ENCODE peak calls at places on chromosome 12, in four cellular contexts. One of them, this sample, is unnamed.

GRCh38 chr12:57093412-57094193 is 4.7 kb downstream of the NAB2 start:
- DNase-seq in upper lobe of right lung: peak
- DNase-seq in stomach: peak
- DNase-seq in tibial artery: peak
- DNase-seq in this sample: peak

GRCh38 chr12:82721726-82722125 is 35.0 kb downstream of the TMTC2 start:
- DNase-seq in upper lobe of right lung: no peak
- DNase-seq in stomach: no peak
- DNase-seq in tibial artery: no peak
- DNase-seq in this sample: no peak

GRCh38 chr12:31588976-31589375 is 2.0 kb downstream of the DENND5B start:
- DNase-seq in upper lobe of right lung: no peak
- DNase-seq in stomach: no peak
- DNase-seq in tibial artery: no peak
- DNase-seq in this sample: no peak

GRCh38 chr12:108515916-108516315 is 839 bp downstream of the FICD start:
- DNase-seq in upper lobe of right lung: no peak
- DNase-seq in stomach: no peak
- DNase-seq in tibial artery: no peak
- DNase-seq in this sample: no peak

GRCh38 chr12:93855265-93855664 is 178.1 kb downstream of the CRADD start:
- DNase-seq in upper lobe of right lung: no peak
- DNase-seq in stomach: no peak
- DNase-seq in tibial artery: no peak
- DNase-seq in this sample: no peak

GRCh38 chr12:98154850-98155249 is 360.5 kb upstream of the TMPO start:
- DNase-seq in upper lobe of right lung: no peak
- DNase-seq in stomach: no peak
- DNase-seq in tibial artery: no peak
- DNase-seq in this sample: no peak

GRCh38 chr12:131115766-131116165 is 162.1 kb downstream of the ADGRD1 start:
- DNase-seq in upper lobe of right lung: peak
- DNase-seq in stomach: no peak
- DNase-seq in tibial artery: peak
- DNase-seq in this sample: no peak

GRCh38 chr12:54068423-54069070 is 14.9 kb downstream of the HOXC4 start:
- DNase-seq in upper lobe of right lung: no peak
- DNase-seq in stomach: no peak
- DNase-seq in tibial artery: no peak
- DNase-seq in this sample: no peak

GRCh38 chr12:20631711-20632110 is 63.4 kb upstream of the SLCO1C1 start:
- DNase-seq in upper lobe of right lung: no peak
- DNase-seq in stomach: no peak
- DNase-seq in tibial artery: no peak
- DNase-seq in this sample: no peak

GRCh38 chr12:117045998-117046374 is 53.2 kb downstream of the TESC start:
- DNase-seq in upper lobe of right lung: no peak
- DNase-seq in stomach: no peak
- DNase-seq in tibial artery: no peak
- DNase-seq in this sample: no peak

GRCh38 chr12:52195065-52195730 is 3.4 kb upstream of the KRT80 start:
- DNase-seq in upper lobe of right lung: no peak
- DNase-seq in stomach: no peak
- DNase-seq in tibial artery: no peak
- DNase-seq in this sample: no peak

GRCh38 chr12:26290560-26290959 is 95.2 kb downstream of the SSPN start:
- DNase-seq in upper lobe of right lung: no peak
- DNase-seq in stomach: no peak
- DNase-seq in tibial artery: no peak
- DNase-seq in this sample: no peak

GRCh38 chr12:132608231-132609171 is 1.9 kb downstream of the LRCOL1 start:
- DNase-seq in upper lobe of right lung: no peak
- DNase-seq in stomach: no peak
- DNase-seq in tibial artery: no peak
- DNase-seq in this sample: no peak

GRCh38 chr12:40959041-40959440 is 229.1 kb upstream of the PDZRN4 start:
- DNase-seq in upper lobe of right lung: no peak
- DNase-seq in stomach: no peak
- DNase-seq in tibial artery: no peak
- DNase-seq in this sample: no peak

GRCh38 chr12:105659355-105660075 is 329.0 kb downstream of the C12orf75 start:
- DNase-seq in upper lobe of right lung: no peak
- DNase-seq in stomach: no peak
- DNase-seq in tibial artery: no peak
- DNase-seq in this sample: no peak

GRCh38 chr12:53657041-53657440 is 18.8 kb downstream of the ATP5MC2 start:
- DNase-seq in upper lobe of right lung: no peak
- DNase-seq in stomach: no peak
- DNase-seq in tibial artery: no peak
- DNase-seq in this sample: no peak

GRCh38 chr12:51082561-51083139 is 746 bp downstream of the CSRNP2 start:
- DNase-seq in upper lobe of right lung: no peak
- DNase-seq in stomach: no peak
- DNase-seq in tibial artery: peak
- DNase-seq in this sample: no peak

GRCh38 chr12:31783996-31784645 is 55.3 kb upstream of the AMN1 start:
- DNase-seq in upper lobe of right lung: no peak
- DNase-seq in stomach: no peak
- DNase-seq in tibial artery: no peak
- DNase-seq in this sample: no peak

GRCh38 chr12:102478416-102479098 is 1.8 kb downstream of the IGF1 start:
- DNase-seq in upper lobe of right lung: no peak
- DNase-seq in stomach: peak
- DNase-seq in tibial artery: no peak
- DNase-seq in this sample: no peak

GRCh38 chr12:10082057-10082874 is 16.5 kb downstream of the CLEC1A start:
- DNase-seq in upper lobe of right lung: no peak
- DNase-seq in stomach: no peak
- DNase-seq in tibial artery: no peak
- DNase-seq in this sample: no peak

GRCh38 chr12:121812320-121812871 is 8.6 kb downstream of the SETD1B start:
- DNase-seq in upper lobe of right lung: peak
- DNase-seq in stomach: peak
- DNase-seq in tibial artery: no peak
- DNase-seq in this sample: peak

GRCh38 chr12:88036368-88036965 is 7.3 kb upstream of the C12orf50 start:
- DNase-seq in upper lobe of right lung: no peak
- DNase-seq in stomach: no peak
- DNase-seq in tibial artery: no peak
- DNase-seq in this sample: no peak

GRCh38 chr12:55842681-55843429 is at the start of gene MMP19:
- DNase-seq in upper lobe of right lung: no peak
- DNase-seq in stomach: no peak
- DNase-seq in tibial artery: no peak
- DNase-seq in this sample: no peak
- H3K4me3 ChIP-seq in upper lobe of right lung: peak
- H3K4me3 ChIP-seq in stomach: peak
- H3K4me3 ChIP-seq in tibial artery: peak
- H3K4me3 ChIP-seq in this sample: peak

DNA sequence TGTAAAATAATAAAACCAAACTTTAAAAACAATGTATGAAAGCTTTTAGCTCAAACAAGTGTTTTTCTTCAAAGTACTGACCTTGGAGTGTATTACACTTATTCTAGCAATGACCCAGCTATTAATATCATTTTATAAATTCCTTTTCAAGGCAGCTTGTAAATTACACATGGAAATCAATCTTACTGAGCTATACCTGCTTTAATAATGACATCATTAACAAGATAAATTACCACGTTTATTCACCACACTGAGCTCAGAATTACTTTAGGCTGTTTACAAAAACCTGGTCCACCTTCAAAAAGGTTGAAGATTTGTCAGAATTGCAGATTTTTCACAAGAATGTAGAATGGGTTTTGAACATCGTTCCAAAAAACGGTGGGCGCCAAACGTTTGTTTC is 91.7 kb upstream of the RFLNA start:
- DNase-seq in upper lobe of right lung: no peak
- DNase-seq in stomach: no peak
- DNase-seq in tibial artery: no peak
- DNase-seq in this sample: no peak
- H3K27ac ChIP-seq in upper lobe of right lung: no peak
- H3K27ac ChIP-seq in stomach: no peak
- H3K27ac ChIP-seq in tibial artery: no peak
- H3K27ac ChIP-seq in this sample: no peak

DNA sequence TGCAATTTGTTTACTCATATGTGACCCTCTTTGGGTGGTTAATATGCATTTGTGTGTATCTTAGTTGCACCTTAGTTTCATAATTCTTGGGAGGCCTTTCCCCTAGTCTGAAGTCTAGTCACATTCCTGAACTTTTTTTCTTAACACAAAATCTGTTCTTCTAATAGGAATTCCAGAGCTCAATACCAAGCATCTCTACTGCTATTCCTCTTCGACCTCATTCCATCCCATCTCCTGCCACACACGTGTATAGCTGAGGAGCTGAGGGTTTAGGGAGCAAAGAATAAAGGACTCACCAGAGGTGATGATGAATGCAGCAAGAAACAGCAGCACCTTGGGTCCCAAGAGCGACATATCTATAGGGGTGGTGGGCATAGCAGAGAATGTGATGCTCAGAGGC is 875 bp downstream of the MFAP5 start:
- DNase-seq in upper lobe of right lung: no peak
- DNase-seq in stomach: no peak
- DNase-seq in tibial artery: no peak
- DNase-seq in this sample: no peak
- H3K4me3 ChIP-seq in upper lobe of right lung: no peak
- H3K4me3 ChIP-seq in stomach: peak
- H3K4me3 ChIP-seq in tibial artery: no peak
- H3K4me3 ChIP-seq in this sample: no peak

GRCh38 chr12:64083285-64084210 is 138.5 kb downstream of the KICS2 start:
- DNase-seq in upper lobe of right lung: no peak
- DNase-seq in stomach: peak
- DNase-seq in tibial artery: peak
- DNase-seq in this sample: peak

GRCh38 chr12:64086946-64087345 is 135.2 kb downstream of the KICS2 start:
- DNase-seq in upper lobe of right lung: no peak
- DNase-seq in stomach: no peak
- DNase-seq in tibial artery: no peak
- DNase-seq in this sample: no peak

GRCh38 chr12:64085996-64086395 is 136.1 kb downstream of the KICS2 start:
- DNase-seq in upper lobe of right lung: no peak
- DNase-seq in stomach: no peak
- DNase-seq in tibial artery: no peak
- DNase-seq in this sample: no peak

GRCh38 chr12:64082866-64083268 is 139.2 kb downstream of the KICS2 start:
- DNase-seq in upper lobe of right lung: no peak
- DNase-seq in stomach: no peak
- DNase-seq in tibial artery: no peak
- DNase-seq in this sample: no peak

DNA sequence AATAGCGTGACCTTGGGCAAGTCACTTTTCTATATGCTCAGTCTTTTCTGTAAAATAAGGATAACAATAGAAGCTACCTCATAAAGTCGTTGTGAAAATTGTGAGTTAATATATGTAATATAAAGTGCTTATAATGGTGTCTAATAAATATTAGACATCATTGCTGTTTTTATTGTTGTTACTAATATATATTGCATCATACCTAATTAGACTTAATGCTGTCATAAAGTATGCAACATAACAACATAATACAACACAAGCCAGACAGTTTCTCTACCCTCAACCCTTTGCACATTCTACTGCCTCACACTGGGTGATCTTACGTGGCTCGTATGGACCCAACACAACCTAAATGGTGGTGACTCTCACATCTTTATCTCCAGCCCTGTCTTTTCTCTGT is 136.9 kb downstream of the KICS2 start:
- DNase-seq in upper lobe of right lung: no peak
- DNase-seq in stomach: no peak
- DNase-seq in tibial artery: no peak
- DNase-seq in this sample: no peak
- H3K27ac ChIP-seq in upper lobe of right lung: no peak
- H3K27ac ChIP-seq in stomach: no peak
- H3K27ac ChIP-seq in tibial artery: no peak
- H3K27ac ChIP-seq in this sample: no peak

This sample was measured in lower lobe of right lung.